ENCODE peak calls at places on chromosomes 11 and 22, in five cellular contexts. P, G, A, O and Q are unnamed samples.

GRCh38 chr22:19035474-19036228 is 86.6 kb downstream of the DGCR2 start:
- DNase-seq in G (no peak), P (no peak), O (no peak), A (no peak), Q (no peak)

GRCh38 chr11:34075178-34075820 is 23.8 kb downstream of the CAPRIN1 start:
- DNase-seq in A (no peak), G (no peak), O (no peak), P (no peak), Q (peak)

GRCh38 chr22:23818541-23818940 is 20.3 kb downstream of the DERL3 start:
- DNase-seq in O (no peak), G (no peak), P (no peak), A (no peak), Q (no peak)

GRCh38 chr11:70666336-70666735 is 268.0 kb downstream of the CTTN start:
- DNase-seq in O (no peak), A (no peak), G (no peak), P (no peak), Q (no peak)

GRCh38 chr11:134071766-134072403 is 3.0 kb downstream of the JAM3 start:
- DNase-seq in O (no peak), P (no peak), A (no peak), G (no peak), Q (no peak)

GRCh38 chr22:40714514-40714966 is 35.3 kb downstream of the MCHR1 start:
- DNase-seq in G (no peak), O (no peak), A (no peak), P (no peak), Q (peak)

GRCh38 chr11:10307022-10307410 is 2.1 kb downstream of the ADM start:
- DNase-seq in A (no peak), G (no peak), O (peak), P (no peak), Q (no peak)

GRCh38 chr11:43508511-43508918 is 149.8 kb downstream of the TTC17 start:
- DNase-seq in G (no peak), A (peak), P (no peak), O (no peak), Q (no peak)

GRCh38 chr22:20777420-20778177 is 3.7 kb downstream of the SERPIND1 start:
- DNase-seq in O (peak), P (no peak), A (no peak), G (no peak), Q (peak)

GRCh38 chr11:1303196-1303821 is 6.1 kb downstream of the TOLLIP start:
- DNase-seq in A (no peak), P (peak), G (no peak), O (no peak), Q (peak)

GRCh38 chr11:12148466-12148865 is 38.1 kb downstream of the MICAL2 start:
- DNase-seq in G (no peak), P (no peak), A (no peak), O (no peak), Q (no peak)

GRCh38 chr11:105051559-105051958 is 6.4 kb upstream of the CARD16 start:
- DNase-seq in P (no peak), A (no peak), G (no peak), O (no peak), Q (no peak)

GRCh38 chr11:48075637-48076036 is 95.3 kb downstream of the PTPRJ start:
- DNase-seq in A (no peak), O (no peak), P (no peak), G (no peak), Q (no peak)

GRCh38 chr11:18319914-18320313 is 2.0 kb downstream of the HPS5 start:
- DNase-seq in G (no peak), P (no peak), O (no peak), A (no peak), Q (no peak)

GRCh38 chr11:32071811-32072210 is 19.1 kb upstream of the RCN1 start:
- DNase-seq in A (no peak), P (no peak), O (peak), G (no peak), Q (peak)

GRCh38 chr11:66472054-66472453 is 5.3 kb downstream of the PELI3 start:
- DNase-seq in O (no peak), G (no peak), A (no peak), P (no peak), Q (no peak)

GRCh38 chr22:35587447-35587870 is 29.7 kb downstream of the MB start:
- DNase-seq in P (no peak), G (no peak), O (no peak), A (no peak), Q (no peak)

GRCh38 chr11:73315288-73316020 is 7.4 kb downstream of the ARHGEF17 start:
- DNase-seq in G (no peak), O (no peak), P (no peak), A (no peak), Q (no peak)

GRCh38 chr22:24333301-24333700 is 62.7 kb downstream of the SPECC1L start:
- DNase-seq in O (no peak), A (no peak), G (no peak), P (no peak), Q (no peak)

GRCh38 chr11:76162336-76163288 is 43.7 kb downstream of the WNT11 start:
- DNase-seq in A (no peak), O (no peak), P (no peak), G (no peak), Q (no peak)

GRCh38 chr22:32313532-32313931 is 44.1 kb upstream of the RFPL3 start:
- DNase-seq in O (no peak), G (no peak), P (no peak), A (no peak), Q (no peak)

GRCh38 chr22:40334899-40335298 is 11.4 kb upstream of the ADSL start:
- DNase-seq in G (no peak), P (no peak), A (no peak), O (no peak), Q (no peak)

GRCh38 chr11:115539844-115540243 is 35.6 kb upstream of the CADM1 start:
- DNase-seq in A (no peak), O (no peak), G (no peak), P (no peak), Q (no peak)

GRCh38 chr11:93491941-93492340 is 51.2 kb downstream of the SMCO4 start:
- DNase-seq in G (no peak), O (no peak), P (no peak), A (no peak), Q (no peak)

GRCh38 chr22:39215430-39216142 is 29.2 kb downstream of the PDGFB start:
- DNase-seq in G (no peak), P (peak), A (no peak), O (peak), Q (no peak)

GRCh38 chr11:90124371-90124770 is 10.1 kb upstream of the NAALAD2 start:
- DNase-seq in P (no peak), A (no peak), G (no peak), O (no peak), Q (no peak)

GRCh38 chr11:114219559-114220349 is 76.4 kb upstream of the NNMT start:
- DNase-seq in G (no peak), A (no peak), P (no peak), O (no peak), Q (peak)

GRCh38 chr11:127106142-127106541 is 105.6 kb upstream of the KIRREL3 start:
- DNase-seq in A (no peak), P (no peak), O (no peak), G (no peak), Q (no peak)

GRCh38 chr22:40196628-40197027 is 18.9 kb downstream of the TNRC6B start:
- DNase-seq in P (no peak), G (peak), O (peak), A (peak), Q (peak)

GRCh38 chr11:86902345-86902744 is 52.9 kb downstream of the FZD4 start:
- DNase-seq in O (no peak), P (no peak), G (no peak), A (no peak), Q (no peak)

GRCh38 chr11:10728779-10729472 is 22.1 kb upstream of the CTR9 start:
- DNase-seq in G (no peak), O (no peak), A (no peak), P (no peak), Q (no peak)

GRCh38 chr11:13327421-13327820 is 49.8 kb downstream of the BMAL1 start:
- DNase-seq in P (no peak), G (no peak), O (no peak), A (no peak), Q (no peak)

GRCh38 chr22:21964234-21964633 is 11.6 kb upstream of the PPM1F start:
- DNase-seq in O (no peak), P (no peak), G (no peak), A (no peak), Q (no peak)